ENCODE peak calls at places on chromosomes 1 and 21, in seven cellular contexts. One of them, this sample, is unnamed.

GRCh38 chr1:201268604-201269151 is 14.6 kb upstream of the PKP1 start:
- DNase-seq in psoas muscle: no peak
- DNase-seq in left ventricle myocardium inferior: no peak
- DNase-seq in heart left ventricle: no peak
- DNase-seq in fibroblast of lung: peak; percentile 80
- DNase-seq in fibroblast of the aortic adventitia: peak; percentile 86
- DNase-seq in A549: peak; percentile 54
- DNase-seq in this sample: no peak

GRCh38 chr1:66354311-66354922 is 179.5 kb upstream of the SGIP1 start:
- DNase-seq in psoas muscle: no peak
- DNase-seq in left ventricle myocardium inferior: no peak
- DNase-seq in heart left ventricle: no peak
- DNase-seq in fibroblast of lung: peak; percentile 28
- DNase-seq in fibroblast of the aortic adventitia: peak; percentile 91
- DNase-seq in A549: no peak
- DNase-seq in this sample: no peak

GRCh38 chr1:6935379-6936307 is 150.4 kb downstream of the CAMTA1 start:
- DNase-seq in psoas muscle: no peak
- DNase-seq in left ventricle myocardium inferior: no peak
- DNase-seq in heart left ventricle: no peak
- DNase-seq in fibroblast of lung: no peak
- DNase-seq in fibroblast of the aortic adventitia: no peak
- DNase-seq in A549: no peak
- DNase-seq in this sample: no peak

GRCh38 chr1:1306070-1306660 is 1.6 kb downstream of the ACAP3 start:
- DNase-seq in psoas muscle: no peak
- DNase-seq in left ventricle myocardium inferior: no peak
- DNase-seq in heart left ventricle: no peak
- DNase-seq in fibroblast of lung: no peak
- DNase-seq in fibroblast of the aortic adventitia: peak; percentile 24
- DNase-seq in A549: no peak
- DNase-seq in this sample: no peak

GRCh38 chr1:227042292-227042691 is 102.2 kb downstream of the COQ8A start:
- DNase-seq in psoas muscle: no peak
- DNase-seq in left ventricle myocardium inferior: no peak
- DNase-seq in heart left ventricle: no peak
- DNase-seq in fibroblast of lung: no peak
- DNase-seq in fibroblast of the aortic adventitia: no peak
- DNase-seq in A549: no peak
- DNase-seq in this sample: no peak

GRCh38 chr1:83836543-83836942 is 162.4 kb downstream of the TTLL7 start:
- DNase-seq in psoas muscle: no peak
- DNase-seq in left ventricle myocardium inferior: no peak
- DNase-seq in heart left ventricle: no peak
- DNase-seq in fibroblast of lung: no peak
- DNase-seq in fibroblast of the aortic adventitia: no peak
- DNase-seq in A549: no peak
- DNase-seq in this sample: no peak

GRCh38 chr1:150537732-150538684 is 11.2 kb upstream of the ADAMTSL4 start:
- DNase-seq in psoas muscle: peak; percentile 65
- DNase-seq in left ventricle myocardium inferior: peak; percentile 18
- DNase-seq in heart left ventricle: no peak
- DNase-seq in fibroblast of lung: no peak
- DNase-seq in fibroblast of the aortic adventitia: peak; percentile 88
- DNase-seq in A549: no peak
- DNase-seq in this sample: no peak

GRCh38 chr1:14403961-14404645 is 194.4 kb upstream of the KAZN start:
- DNase-seq in psoas muscle: no peak
- DNase-seq in left ventricle myocardium inferior: no peak
- DNase-seq in heart left ventricle: no peak
- DNase-seq in fibroblast of lung: no peak
- DNase-seq in fibroblast of the aortic adventitia: no peak
- DNase-seq in A549: no peak
- DNase-seq in this sample: no peak

GRCh38 chr1:115130786-115131185 is 41.5 kb upstream of the TSPAN2 start:
- DNase-seq in psoas muscle: no peak
- DNase-seq in left ventricle myocardium inferior: no peak
- DNase-seq in heart left ventricle: no peak
- DNase-seq in fibroblast of lung: no peak
- DNase-seq in fibroblast of the aortic adventitia: no peak
- DNase-seq in A549: no peak
- DNase-seq in this sample: no peak

GRCh38 chr1:39508266-39508665 is 16.8 kb downstream of the BMP8A start:
- DNase-seq in psoas muscle: no peak
- DNase-seq in left ventricle myocardium inferior: no peak
- DNase-seq in heart left ventricle: no peak
- DNase-seq in fibroblast of lung: no peak
- DNase-seq in fibroblast of the aortic adventitia: no peak
- DNase-seq in A549: no peak
- DNase-seq in this sample: no peak

GRCh38 chr1:54922040-54922761 is 35.2 kb upstream of the DHCR24 start:
- DNase-seq in psoas muscle: no peak
- DNase-seq in left ventricle myocardium inferior: no peak
- DNase-seq in heart left ventricle: no peak
- DNase-seq in fibroblast of lung: no peak
- DNase-seq in fibroblast of the aortic adventitia: no peak
- DNase-seq in A549: no peak
- DNase-seq in this sample: no peak

GRCh38 chr1:245154429-245155185 is at the start of gene KIF26B:
- DNase-seq in psoas muscle: no peak
- DNase-seq in left ventricle myocardium inferior: no peak
- DNase-seq in heart left ventricle: peak; percentile 44
- DNase-seq in fibroblast of lung: peak; percentile 48
- DNase-seq in fibroblast of the aortic adventitia: peak; percentile 73
- DNase-seq in A549: peak; percentile 62
- DNase-seq in this sample: no peak

GRCh38 chr21:46227811-46228344 is 696 bp downstream of the LSS start:
- DNase-seq in psoas muscle: no peak
- DNase-seq in left ventricle myocardium inferior: no peak
- DNase-seq in heart left ventricle: no peak
- DNase-seq in fibroblast of lung: no peak
- DNase-seq in fibroblast of the aortic adventitia: peak; percentile 14
- DNase-seq in A549: no peak
- DNase-seq in this sample: no peak

GRCh38 chr1:234918216-234918841 is 210.3 kb downstream of the TOMM20 start:
- DNase-seq in psoas muscle: peak; percentile 31
- DNase-seq in left ventricle myocardium inferior: peak; percentile 38
- DNase-seq in heart left ventricle: peak; percentile 69
- DNase-seq in fibroblast of lung: no peak
- DNase-seq in fibroblast of the aortic adventitia: peak; percentile 95
- DNase-seq in A549: no peak
- DNase-seq in this sample: no peak

GRCh38 chr1:25810341-25811299 is 9.1 kb upstream of the MTFR1L start:
- DNase-seq in psoas muscle: peak; percentile 74
- DNase-seq in left ventricle myocardium inferior: peak; percentile 73
- DNase-seq in heart left ventricle: peak; percentile 77
- DNase-seq in fibroblast of lung: peak; percentile 41
- DNase-seq in fibroblast of the aortic adventitia: peak; percentile 51
- DNase-seq in A549: peak; percentile 54
- DNase-seq in this sample: no peak

GRCh38 chr1:212700892-212701819 is 1.5 kb upstream of the BATF3 start:
- DNase-seq in psoas muscle: peak; percentile 55
- DNase-seq in left ventricle myocardium inferior: peak; percentile 46
- DNase-seq in heart left ventricle: peak; percentile 55
- DNase-seq in fibroblast of lung: peak; percentile 58
- DNase-seq in fibroblast of the aortic adventitia: peak; percentile 41
- DNase-seq in A549: peak; percentile 38
- DNase-seq in this sample: peak; percentile 11

GRCh38 chr1:72271555-72272096 is 10.7 kb downstream of the NEGR1 start:
- DNase-seq in psoas muscle: no peak
- DNase-seq in left ventricle myocardium inferior: no peak
- DNase-seq in heart left ventricle: no peak
- DNase-seq in fibroblast of lung: no peak
- DNase-seq in fibroblast of the aortic adventitia: no peak
- DNase-seq in A549: no peak
- DNase-seq in this sample: no peak

GRCh38 chr21:44919913-44920693 is 596 bp downstream of the ITGB2 start:
- DNase-seq in psoas muscle: no peak
- DNase-seq in left ventricle myocardium inferior: peak; percentile 10
- DNase-seq in heart left ventricle: peak; percentile 17
- DNase-seq in fibroblast of lung: no peak
- DNase-seq in fibroblast of the aortic adventitia: no peak
- DNase-seq in A549: no peak
- DNase-seq in this sample: no peak

GRCh38 chr1:225813250-225813964 is 3.5 kb downstream of the EPHX1 start:
- DNase-seq in psoas muscle: peak; percentile 61
- DNase-seq in left ventricle myocardium inferior: peak; percentile 68
- DNase-seq in heart left ventricle: peak; percentile 81
- DNase-seq in fibroblast of lung: peak; percentile 81
- DNase-seq in fibroblast of the aortic adventitia: peak; percentile 90
- DNase-seq in A549: peak; percentile 81
- DNase-seq in this sample: no peak

GRCh38 chr1:212688338-212689047 is 11.1 kb downstream of the BATF3 start:
- DNase-seq in psoas muscle: no peak
- DNase-seq in left ventricle myocardium inferior: no peak
- DNase-seq in heart left ventricle: no peak
- DNase-seq in fibroblast of lung: peak; percentile 85
- DNase-seq in fibroblast of the aortic adventitia: peak; percentile 63
- DNase-seq in A549: no peak
- DNase-seq in this sample: no peak

DNA sequence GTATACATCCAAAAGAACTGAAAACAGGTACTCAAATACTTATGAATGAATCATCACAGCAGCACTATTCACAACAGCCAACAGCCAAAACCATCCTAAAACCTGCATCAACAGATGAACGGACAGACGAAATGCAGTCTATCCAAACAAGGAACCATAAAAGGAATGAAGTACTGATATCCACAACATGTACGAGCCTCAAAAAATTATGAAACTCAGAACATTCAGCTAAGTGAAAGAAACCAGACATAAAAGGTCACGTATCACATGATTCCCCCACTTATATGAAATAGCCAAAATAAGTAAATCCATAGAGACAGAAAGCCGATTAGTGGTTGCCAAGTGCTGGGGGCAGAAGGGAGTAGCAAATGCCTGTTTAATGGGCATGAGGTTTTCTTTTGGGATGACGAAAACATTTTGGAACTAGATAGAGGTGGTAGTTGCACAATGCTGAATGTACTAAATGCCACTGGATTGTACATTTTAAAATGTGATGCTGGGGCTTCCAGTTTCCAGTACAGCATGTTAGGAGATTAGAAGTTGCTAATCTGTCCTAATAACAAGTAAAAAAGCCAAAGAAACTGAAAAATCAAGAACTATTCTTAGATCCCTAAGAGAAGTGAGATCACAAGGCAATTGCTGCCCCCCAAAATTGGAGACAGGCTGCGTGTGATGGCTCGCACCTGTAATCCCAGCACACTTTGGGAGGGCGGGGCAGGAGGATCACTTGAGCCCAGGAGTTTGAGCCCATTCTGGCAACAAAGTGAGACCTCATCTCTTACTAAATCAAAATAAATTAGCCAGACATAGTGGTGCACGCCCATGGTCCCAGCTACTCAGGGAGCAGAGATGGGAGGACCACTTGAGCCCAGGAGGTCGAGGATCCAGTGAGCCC is 25.3 kb downstream of the CLSTN1 start:
- DNase-seq in psoas muscle: peak; percentile 25
- DNase-seq in left ventricle myocardium inferior: no peak
- DNase-seq in heart left ventricle: no peak
- DNase-seq in fibroblast of lung: peak; percentile 86
- DNase-seq in fibroblast of the aortic adventitia: peak; percentile 98
- DNase-seq in A549: no peak
- DNase-seq in this sample: peak; percentile 98
- H3K4me3 ChIP-seq in psoas muscle: no peak overlapping the region
- H3K4me3 ChIP-seq in left ventricle myocardium inferior: no peak overlapping the region
- H3K4me3 ChIP-seq in heart left ventricle: no peak overlapping the region
- H3K4me3 ChIP-seq in fibroblast of lung: no peak overlapping the region
- H3K4me3 ChIP-seq in fibroblast of the aortic adventitia: peak overlapping the region; percentile 29
- H3K4me3 ChIP-seq in A549: no peak overlapping the region
- H3K4me3 ChIP-seq in this sample: peak overlapping the region; percentile 21

GRCh38 chr1:192316692-192317091 is at the start of gene RGS21:
- DNase-seq in psoas muscle: no peak
- DNase-seq in left ventricle myocardium inferior: no peak
- DNase-seq in heart left ventricle: no peak
- DNase-seq in fibroblast of lung: no peak
- DNase-seq in fibroblast of the aortic adventitia: no peak
- DNase-seq in A549: no peak
- DNase-seq in this sample: no peak

GRCh38 chr1:192311281-192311680 is 5.5 kb upstream of the RGS21 start:
- DNase-seq in psoas muscle: no peak
- DNase-seq in left ventricle myocardium inferior: no peak
- DNase-seq in heart left ventricle: no peak
- DNase-seq in fibroblast of lung: peak; percentile 83
- DNase-seq in fibroblast of the aortic adventitia: peak; percentile 84
- DNase-seq in A549: no peak
- DNase-seq in this sample: peak; percentile 42
- TF ChIP-seq CTCF in psoas muscle: peak; percentile 13
- TF ChIP-seq CTCF in left ventricle myocardium inferior: peak; percentile 58
- TF ChIP-seq CTCF in heart left ventricle: peak; percentile 41
- TF ChIP-seq CTCF in fibroblast of lung: peak; percentile 28
- TF ChIP-seq CTCF in fibroblast of the aortic adventitia: peak; percentile 89
- TF ChIP-seq CTCF in A549: peak; percentile 52
- TF ChIP-seq CTCF in this sample: peak; percentile 83

DNA sequence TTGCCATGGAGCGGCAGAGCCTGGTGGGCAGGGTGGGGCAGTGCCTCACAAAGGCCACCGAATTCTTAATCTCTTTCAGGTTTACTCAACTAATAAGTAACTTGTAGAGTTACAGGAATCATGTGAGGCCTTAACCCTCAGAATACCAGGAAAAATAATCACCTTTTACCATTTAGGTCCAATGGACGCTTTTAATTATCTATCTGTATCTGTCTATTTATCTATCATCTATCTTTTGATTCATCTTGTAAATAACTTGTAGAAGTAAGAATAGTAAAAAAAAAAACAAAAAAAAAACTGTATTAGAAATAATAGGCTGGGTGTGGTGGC is 11.8 kb upstream of the S100A11 start:
- DNase-seq in psoas muscle: no peak
- DNase-seq in left ventricle myocardium inferior: no peak
- DNase-seq in heart left ventricle: no peak
- DNase-seq in fibroblast of lung: no peak
- DNase-seq in fibroblast of the aortic adventitia: no peak
- DNase-seq in A549: no peak
- DNase-seq in this sample: peak; percentile 75
- H3K4me3 ChIP-seq in psoas muscle: no peak overlapping the region
- H3K4me3 ChIP-seq in left ventricle myocardium inferior: peak overlapping the region; percentile 43
- H3K4me3 ChIP-seq in heart left ventricle: no peak overlapping the region
- H3K4me3 ChIP-seq in fibroblast of lung: peak overlapping the region; percentile 52
- H3K4me3 ChIP-seq in fibroblast of the aortic adventitia: peak overlapping the region; percentile 33
- H3K4me3 ChIP-seq in A549: peak overlapping the region; percentile 8
- H3K4me3 ChIP-seq in this sample: peak overlapping the region; percentile 28

GRCh38 chr1:154327466-154328317 is 2.4 kb downstream of the ATP8B2 start:
- DNase-seq in psoas muscle: no peak
- DNase-seq in left ventricle myocardium inferior: no peak
- DNase-seq in heart left ventricle: no peak
- DNase-seq in fibroblast of lung: no peak
- DNase-seq in fibroblast of the aortic adventitia: peak; percentile 13
- DNase-seq in A549: no peak
- DNase-seq in this sample: no peak

GRCh38 chr1:154330669-154331068 is 5.3 kb downstream of the ATP8B2 start:
- DNase-seq in psoas muscle: no peak
- DNase-seq in left ventricle myocardium inferior: no peak
- DNase-seq in heart left ventricle: no peak
- DNase-seq in fibroblast of lung: no peak
- DNase-seq in fibroblast of the aortic adventitia: no peak
- DNase-seq in A549: no peak
- DNase-seq in this sample: no peak

GRCh38 chr1:154328318-154329151 is 3.2 kb downstream of the ATP8B2 start:
- DNase-seq in psoas muscle: peak; percentile 87
- DNase-seq in left ventricle myocardium inferior: peak; percentile 85
- DNase-seq in heart left ventricle: peak; percentile 92
- DNase-seq in fibroblast of lung: peak; percentile 42
- DNase-seq in fibroblast of the aortic adventitia: peak; percentile 51
- DNase-seq in A549: no peak
- DNase-seq in this sample: no peak

GRCh38 chr1:154329551-154330131 is 4.3 kb downstream of the ATP8B2 start:
- DNase-seq in psoas muscle: no peak
- DNase-seq in left ventricle myocardium inferior: no peak
- DNase-seq in heart left ventricle: no peak
- DNase-seq in fibroblast of lung: no peak
- DNase-seq in fibroblast of the aortic adventitia: no peak
- DNase-seq in A549: no peak
- DNase-seq in this sample: no peak

GRCh38 chr1:154329152-154329521 is 3.8 kb downstream of the ATP8B2 start:
- DNase-seq in psoas muscle: no peak
- DNase-seq in left ventricle myocardium inferior: no peak
- DNase-seq in heart left ventricle: no peak
- DNase-seq in fibroblast of lung: no peak
- DNase-seq in fibroblast of the aortic adventitia: peak; percentile 27
- DNase-seq in A549: no peak
- DNase-seq in this sample: no peak
- TF ChIP-seq CTCF in psoas muscle: no peak
- TF ChIP-seq CTCF in left ventricle myocardium inferior: no peak
- TF ChIP-seq CTCF in heart left ventricle: no peak
- TF ChIP-seq CTCF in fibroblast of lung: no peak
- TF ChIP-seq CTCF in fibroblast of the aortic adventitia: peak; percentile 25
- TF ChIP-seq CTCF in A549: no peak
- TF ChIP-seq CTCF in this sample: peak; percentile 36

This sample was measured in retinal pigment epithelial cell.